ENCODE peak calls at places on chromosomes 7 and 10, in four cellular contexts. One of them, this sample, is unnamed.

GRCh38 chr10:20858292-20859124 is 38.6 kb downstream of the NEBL start:
- DNase-seq in fibroblast of pulmonary artery: peak; percentile 78
- DNase-seq in transverse colon: no peak
- DNase-seq in HL-60: no peak
- DNase-seq in this sample: peak; percentile 60

GRCh38 chr10:122504551-122504950 is 43.2 kb downstream of the HTRA1 start:
- DNase-seq in fibroblast of pulmonary artery: peak; percentile 92
- DNase-seq in transverse colon: peak; percentile 79
- DNase-seq in HL-60: no peak
- DNase-seq in this sample: peak; percentile 95

GRCh38 chr10:3231951-3232730 is 59.6 kb upstream of the PITRM1 start:
- DNase-seq in fibroblast of pulmonary artery: peak; percentile 32
- DNase-seq in transverse colon: no peak
- DNase-seq in HL-60: no peak
- DNase-seq in this sample: peak; percentile 83

GRCh38 chr7:33243319-33243881 is 114.0 kb downstream of the BBS9 start:
- DNase-seq in fibroblast of pulmonary artery: peak; percentile 81
- DNase-seq in transverse colon: no peak
- DNase-seq in HL-60: no peak
- DNase-seq in this sample: peak; percentile 69

GRCh38 chr7:135154734-135155133 is 6.9 kb downstream of the TMEM140 start:
- DNase-seq in fibroblast of pulmonary artery: no peak
- DNase-seq in transverse colon: no peak
- DNase-seq in HL-60: no peak
- DNase-seq in this sample: no peak

GRCh38 chr7:132655071-132655761 is 78.9 kb upstream of the PLXNA4 start:
- DNase-seq in fibroblast of pulmonary artery: peak; percentile 66
- DNase-seq in transverse colon: peak; percentile 50
- DNase-seq in HL-60: peak; percentile 44
- DNase-seq in this sample: peak; percentile 24

GRCh38 chr7:147415991-147416390 is 1174.6 kb upstream of the C7orf33 start:
- DNase-seq in fibroblast of pulmonary artery: peak; percentile 21
- DNase-seq in transverse colon: no peak
- DNase-seq in HL-60: no peak
- DNase-seq in this sample: peak; percentile 15

GRCh38 chr10:113957013-113957412 is 86.7 kb upstream of the ADRB1 start:
- DNase-seq in fibroblast of pulmonary artery: peak; percentile 80
- DNase-seq in transverse colon: no peak
- DNase-seq in HL-60: no peak
- DNase-seq in this sample: peak; percentile 66

GRCh38 chr7:32583791-32584190 is 88.5 kb downstream of the AVL9 start:
- DNase-seq in fibroblast of pulmonary artery: no peak
- DNase-seq in transverse colon: no peak
- DNase-seq in HL-60: no peak
- DNase-seq in this sample: peak; percentile 67

GRCh38 chr7:128161466-128162125 is 79.5 kb upstream of the LEP start:
- DNase-seq in fibroblast of pulmonary artery: no peak
- DNase-seq in transverse colon: no peak
- DNase-seq in HL-60: no peak
- DNase-seq in this sample: no peak

GRCh38 chr10:74199315-74199714 is 48.3 kb downstream of the ADK start:
- DNase-seq in fibroblast of pulmonary artery: no peak
- DNase-seq in transverse colon: no peak
- DNase-seq in HL-60: no peak
- DNase-seq in this sample: no peak

GRCh38 chr7:155602156-155602555 is 42.3 kb upstream of the RBM33 start:
- DNase-seq in fibroblast of pulmonary artery: no peak
- DNase-seq in transverse colon: no peak
- DNase-seq in HL-60: no peak
- DNase-seq in this sample: no peak

GRCh38 chr7:142506601-142507000 is 242.7 kb upstream of the PRSS1 start:
- DNase-seq in fibroblast of pulmonary artery: no peak
- DNase-seq in transverse colon: no peak
- DNase-seq in HL-60: no peak
- DNase-seq in this sample: no peak

GRCh38 chr10:60921631-60922030 is 22.4 kb downstream of the RHOBTB1 start:
- DNase-seq in fibroblast of pulmonary artery: no peak
- DNase-seq in transverse colon: no peak
- DNase-seq in HL-60: no peak
- DNase-seq in this sample: no peak

GRCh38 chr10:88330174-88330573 is 252.9 kb downstream of the RNLS start:
- DNase-seq in fibroblast of pulmonary artery: no peak
- DNase-seq in transverse colon: no peak
- DNase-seq in HL-60: no peak
- DNase-seq in this sample: no peak

GRCh38 chr7:42611529-42611928 is 300.3 kb downstream of the C7orf25 start:
- DNase-seq in fibroblast of pulmonary artery: no peak
- DNase-seq in transverse colon: no peak
- DNase-seq in HL-60: no peak
- DNase-seq in this sample: no peak

GRCh38 chr7:43053968-43054367 is 58.5 kb upstream of the HECW1 start:
- DNase-seq in fibroblast of pulmonary artery: no peak
- DNase-seq in transverse colon: no peak
- DNase-seq in HL-60: no peak
- DNase-seq in this sample: no peak

GRCh38 chr10:23370106-23370505 is 25.5 kb upstream of the C10orf67 start:
- DNase-seq in fibroblast of pulmonary artery: peak; percentile 48
- DNase-seq in transverse colon: no peak
- DNase-seq in HL-60: no peak
- DNase-seq in this sample: no peak

GRCh38 chr10:89889610-89890009 is 188.2 kb downstream of the KIF20B start:
- DNase-seq in fibroblast of pulmonary artery: no peak
- DNase-seq in transverse colon: no peak
- DNase-seq in HL-60: no peak
- DNase-seq in this sample: no peak

GRCh38 chr7:89023146-89023545 is 227.6 kb upstream of the TEX47 start:
- DNase-seq in fibroblast of pulmonary artery: no peak
- DNase-seq in transverse colon: no peak
- DNase-seq in HL-60: no peak
- DNase-seq in this sample: no peak

GRCh38 chr7:43170571-43170970 is 58.1 kb downstream of the HECW1 start:
- DNase-seq in fibroblast of pulmonary artery: no peak
- DNase-seq in transverse colon: no peak
- DNase-seq in HL-60: no peak
- DNase-seq in this sample: no peak

GRCh38 chr10:60147576-60148265 is 241.4 kb upstream of the CCDC6 start:
- DNase-seq in fibroblast of pulmonary artery: no peak
- DNase-seq in transverse colon: no peak
- DNase-seq in HL-60: no peak
- DNase-seq in this sample: no peak

GRCh38 chr10:4240641-4241197 is 455.7 kb upstream of the KLF6 start:
- DNase-seq in fibroblast of pulmonary artery: peak; percentile 81
- DNase-seq in transverse colon: no peak
- DNase-seq in HL-60: no peak
- DNase-seq in this sample: peak; percentile 91

GRCh38 chr10:78869508-78870439 is 199.0 kb upstream of the ZMIZ1 start:
- DNase-seq in fibroblast of pulmonary artery: no peak
- DNase-seq in transverse colon: no peak
- DNase-seq in HL-60: no peak
- DNase-seq in this sample: no peak

GRCh38 chr7:24964177-24964576 is 15.8 kb downstream of the OSBPL3 start:
- DNase-seq in fibroblast of pulmonary artery: no peak
- DNase-seq in transverse colon: no peak
- DNase-seq in HL-60: no peak
- DNase-seq in this sample: peak; percentile 43

GRCh38 chr10:100890696-100891271 is 22.0 kb upstream of the SLF2 start:
- DNase-seq in fibroblast of pulmonary artery: peak; percentile 95
- DNase-seq in transverse colon: no peak
- DNase-seq in HL-60: no peak
- DNase-seq in this sample: peak; percentile 98

GRCh38 chr10:12614390-12615003 is 265.1 kb downstream of the CAMK1D start:
- DNase-seq in fibroblast of pulmonary artery: peak; percentile 10
- DNase-seq in transverse colon: no peak
- DNase-seq in HL-60: no peak
- DNase-seq in this sample: no peak

GRCh38 chr7:124856299-124856888 is 73.2 kb downstream of the POT1 start:
- DNase-seq in fibroblast of pulmonary artery: peak; percentile 64
- DNase-seq in transverse colon: no peak
- DNase-seq in HL-60: peak; percentile 3
- DNase-seq in this sample: peak; percentile 52

GRCh38 chr7:55242613-55243012 is 122.5 kb upstream of the LANCL2 start:
- DNase-seq in fibroblast of pulmonary artery: no peak
- DNase-seq in transverse colon: no peak
- DNase-seq in HL-60: no peak
- DNase-seq in this sample: peak; percentile 36

GRCh38 chr10:12947741-12948140 is 53.8 kb downstream of the CCDC3 start:
- DNase-seq in fibroblast of pulmonary artery: no peak
- DNase-seq in transverse colon: no peak
- DNase-seq in HL-60: no peak
- DNase-seq in this sample: no peak

GRCh38 chr10:102542800-102543418 is 39.1 kb downstream of the SUFU start:
- DNase-seq in fibroblast of pulmonary artery: peak; percentile 54
- DNase-seq in transverse colon: no peak
- DNase-seq in HL-60: no peak
- DNase-seq in this sample: peak; percentile 20

GRCh38 chr10:47077941-47078340 is 166.7 kb downstream of the PTPN20 start:
- DNase-seq in fibroblast of pulmonary artery: no peak
- DNase-seq in transverse colon: no peak
- DNase-seq in HL-60: no peak
- DNase-seq in this sample: no peak

GRCh38 chr7:73810991-73811360 is 19.8 kb upstream of the CLDN4 start:
- DNase-seq in fibroblast of pulmonary artery: no peak
- DNase-seq in transverse colon: no peak
- DNase-seq in HL-60: no peak
- DNase-seq in this sample: no peak